ENCODE peak calls at places on chromosomes 1 and 21, in nine cellular contexts. One of them, this sample, is unnamed.

GRCh38 chr1:58874757-58875755 is 91.2 kb upstream of the JUN start:
- DNase-seq in suprapubic skin: peak; percentile 85
- DNase-seq in endothelial cell of umbilical vein: peak; percentile 78
- DNase-seq in transverse colon: no peak
- DNase-seq in HL-60: no peak
- DNase-seq in prostate gland: no peak
- DNase-seq in stomach: peak; percentile 74
- DNase-seq in K562: no peak
- DNase-seq in sigmoid colon: peak; percentile 69
- DNase-seq in this sample: no peak

GRCh38 chr1:247147781-247148180 is 24.0 kb downstream of the ZNF124 start:
- DNase-seq in endothelial cell of umbilical vein: no peak
- DNase-seq in suprapubic skin: no peak
- DNase-seq in transverse colon: no peak
- DNase-seq in HL-60: no peak
- DNase-seq in stomach: no peak
- DNase-seq in prostate gland: no peak
- DNase-seq in sigmoid colon: no peak
- DNase-seq in K562: no peak
- DNase-seq in this sample: no peak

GRCh38 chr1:79005945-79006344 is 585 bp downstream of the ADGRL4 start:
- DNase-seq in endothelial cell of umbilical vein: peak; percentile 74
- DNase-seq in transverse colon: no peak
- DNase-seq in suprapubic skin: no peak
- DNase-seq in sigmoid colon: no peak
- DNase-seq in prostate gland: no peak
- DNase-seq in HL-60: no peak
- DNase-seq in stomach: no peak
- DNase-seq in K562: no peak
- DNase-seq in this sample: no peak

GRCh38 chr1:116741781-116742565 is 12.3 kb upstream of the CD2 start:
- DNase-seq in stomach: no peak
- DNase-seq in transverse colon: no peak
- DNase-seq in suprapubic skin: no peak
- DNase-seq in sigmoid colon: no peak
- DNase-seq in HL-60: no peak
- DNase-seq in prostate gland: no peak
- DNase-seq in K562: no peak
- DNase-seq in endothelial cell of umbilical vein: no peak
- DNase-seq in this sample: no peak

GRCh38 chr1:96845464-96845863 is 123.9 kb downstream of the PTBP2 start:
- DNase-seq in transverse colon: peak; percentile 34
- DNase-seq in K562: peak; percentile 55
- DNase-seq in HL-60: no peak
- DNase-seq in sigmoid colon: no peak
- DNase-seq in prostate gland: peak; percentile 11
- DNase-seq in endothelial cell of umbilical vein: peak; percentile 35
- DNase-seq in suprapubic skin: no peak
- DNase-seq in stomach: peak; percentile 47
- DNase-seq in this sample: no peak

GRCh38 chr1:199857103-199857502 is 170.4 kb upstream of the NR5A2 start:
- DNase-seq in sigmoid colon: no peak
- DNase-seq in suprapubic skin: no peak
- DNase-seq in HL-60: no peak
- DNase-seq in prostate gland: no peak
- DNase-seq in endothelial cell of umbilical vein: no peak
- DNase-seq in transverse colon: no peak
- DNase-seq in K562: no peak
- DNase-seq in stomach: no peak
- DNase-seq in this sample: no peak

GRCh38 chr21:46097826-46098286 is at the start of gene COL6A2:
- DNase-seq in stomach: peak; percentile 45
- DNase-seq in sigmoid colon: peak; percentile 91
- DNase-seq in suprapubic skin: no peak
- DNase-seq in HL-60: no peak
- DNase-seq in prostate gland: peak; percentile 25
- DNase-seq in endothelial cell of umbilical vein: no peak
- DNase-seq in transverse colon: peak; percentile 52
- DNase-seq in K562: peak; percentile 93
- DNase-seq in this sample: peak; percentile 60

GRCh38 chr1:238642231-238642630 is 744.1 kb upstream of the CHRM3 start:
- DNase-seq in sigmoid colon: no peak
- DNase-seq in HL-60: no peak
- DNase-seq in transverse colon: no peak
- DNase-seq in suprapubic skin: no peak
- DNase-seq in K562: no peak
- DNase-seq in endothelial cell of umbilical vein: no peak
- DNase-seq in prostate gland: no peak
- DNase-seq in stomach: no peak
- DNase-seq in this sample: no peak

GRCh38 chr21:41899431-41900202 is 20.5 kb upstream of the PRDM15 start:
- DNase-seq in suprapubic skin: no peak
- DNase-seq in HL-60: no peak
- DNase-seq in stomach: no peak
- DNase-seq in prostate gland: no peak
- DNase-seq in K562: no peak
- DNase-seq in sigmoid colon: peak; percentile 48
- DNase-seq in transverse colon: no peak
- DNase-seq in endothelial cell of umbilical vein: no peak
- DNase-seq in this sample: no peak

GRCh38 chr1:65795311-65795710 is 2.6 kb downstream of the PDE4B start:
- DNase-seq in transverse colon: no peak
- DNase-seq in sigmoid colon: no peak
- DNase-seq in endothelial cell of umbilical vein: no peak
- DNase-seq in HL-60: no peak
- DNase-seq in suprapubic skin: no peak
- DNase-seq in prostate gland: no peak
- DNase-seq in K562: no peak
- DNase-seq in stomach: no peak
- DNase-seq in this sample: no peak

GRCh38 chr1:17156108-17156507 is 36.9 kb upstream of the PADI2 start:
- DNase-seq in endothelial cell of umbilical vein: no peak
- DNase-seq in suprapubic skin: no peak
- DNase-seq in prostate gland: no peak
- DNase-seq in HL-60: no peak
- DNase-seq in transverse colon: no peak
- DNase-seq in stomach: no peak
- DNase-seq in sigmoid colon: no peak
- DNase-seq in K562: no peak
- DNase-seq in this sample: no peak

GRCh38 chr1:159188375-159188788 is 16.3 kb upstream of the ACKR1 start:
- DNase-seq in suprapubic skin: no peak
- DNase-seq in transverse colon: peak; percentile 53
- DNase-seq in stomach: peak; percentile 32
- DNase-seq in prostate gland: no peak
- DNase-seq in K562: no peak
- DNase-seq in endothelial cell of umbilical vein: peak; percentile 80
- DNase-seq in HL-60: no peak
- DNase-seq in sigmoid colon: peak; percentile 86
- DNase-seq in this sample: no peak

DNA sequence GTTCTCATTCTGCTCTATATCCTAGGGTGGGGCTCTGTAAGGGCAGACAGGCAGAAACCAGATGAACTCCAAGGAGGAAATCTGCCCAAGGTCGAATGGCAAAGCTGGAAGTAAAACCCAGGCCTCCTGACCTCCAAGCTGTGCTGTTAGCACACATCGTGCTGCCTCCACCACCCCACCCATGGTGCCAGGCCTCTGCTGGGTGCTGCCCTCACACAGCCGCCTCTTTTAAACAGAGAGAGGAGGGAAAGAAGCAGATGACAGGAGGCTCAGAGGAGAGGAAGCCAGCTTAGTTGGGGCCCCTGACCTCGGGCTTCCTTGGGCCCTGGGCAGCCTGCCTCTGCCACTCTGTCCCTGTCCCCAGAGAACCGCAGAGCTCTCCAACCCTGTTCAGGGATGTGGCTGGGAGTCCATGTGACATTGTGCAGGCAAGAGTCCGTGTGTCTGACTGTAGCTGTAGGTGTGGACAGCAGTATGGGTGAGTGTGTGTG is 1.1 kb downstream of the SYNC start:
- DNase-seq in suprapubic skin: no peak
- DNase-seq in stomach: no peak
- DNase-seq in HL-60: no peak
- DNase-seq in prostate gland: no peak
- DNase-seq in sigmoid colon: no peak
- DNase-seq in endothelial cell of umbilical vein: no peak
- DNase-seq in transverse colon: peak; percentile 62
- DNase-seq in K562: no peak
- DNase-seq in this sample: no peak
- TF ChIP-seq POLR2AphosphoS5 in suprapubic skin: no peak
- TF ChIP-seq POLR2AphosphoS5 in stomach: no peak
- TF ChIP-seq POLR2AphosphoS5 in HL-60: no peak
- TF ChIP-seq POLR2AphosphoS5 in prostate gland: no peak
- TF ChIP-seq POLR2AphosphoS5 in sigmoid colon: no peak
- TF ChIP-seq POLR2AphosphoS5 in endothelial cell of umbilical vein: no peak
- TF ChIP-seq POLR2AphosphoS5 in transverse colon: no peak
- TF ChIP-seq POLR2AphosphoS5 in K562: no peak
- TF ChIP-seq POLR2AphosphoS5 in this sample: no peak

DNA sequence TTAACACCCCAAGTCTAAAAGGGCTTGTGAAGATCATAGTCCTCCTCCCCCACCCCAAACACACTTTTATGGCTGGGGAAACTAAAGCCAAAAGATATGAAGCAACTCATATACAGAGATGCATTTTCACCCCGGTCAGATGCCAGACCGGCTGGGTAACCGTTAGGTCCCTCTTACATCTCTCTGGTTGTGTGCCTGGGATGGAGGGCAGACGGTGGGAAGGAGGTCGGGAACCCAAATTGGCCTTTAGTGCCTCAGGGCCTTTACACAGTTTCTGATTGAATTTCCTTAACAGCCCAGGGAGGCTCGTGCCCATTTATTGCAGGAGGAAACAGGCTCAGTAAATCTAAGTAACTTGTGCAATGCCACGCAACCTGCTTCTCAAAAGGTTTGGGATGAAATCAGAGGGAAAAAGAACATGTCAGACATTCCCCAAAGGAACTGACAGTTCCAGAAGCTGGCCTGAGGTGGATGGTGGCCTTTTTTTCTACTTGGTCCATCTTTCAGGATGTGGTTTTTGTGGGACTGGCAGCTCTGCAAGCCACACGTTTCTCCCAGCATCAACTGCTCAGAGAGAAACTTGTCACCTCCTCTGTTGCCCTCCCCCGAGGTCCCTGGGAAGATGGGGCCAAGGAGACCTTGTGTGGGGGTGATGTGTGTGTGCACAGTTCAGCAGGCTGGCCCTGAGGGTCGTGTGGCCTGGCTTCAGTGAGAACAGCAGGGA is 2.3 kb upstream of the DHRS3 start:
- DNase-seq in endothelial cell of umbilical vein: no peak
- DNase-seq in transverse colon: no peak
- DNase-seq in stomach: no peak
- DNase-seq in prostate gland: no peak
- DNase-seq in HL-60: no peak
- DNase-seq in suprapubic skin: no peak
- DNase-seq in K562: no peak
- DNase-seq in sigmoid colon: no peak
- DNase-seq in this sample: no peak
- TF ChIP-seq CTCF in endothelial cell of umbilical vein: no peak
- TF ChIP-seq CTCF in transverse colon: no peak
- TF ChIP-seq CTCF in stomach: no peak
- TF ChIP-seq CTCF in prostate gland: no peak
- TF ChIP-seq CTCF in HL-60: no peak
- TF ChIP-seq CTCF in suprapubic skin: no peak
- TF ChIP-seq CTCF in K562: no peak
- TF ChIP-seq CTCF in sigmoid colon: no peak
- TF ChIP-seq CTCF in this sample: no peak

GRCh38 chr1:228211871-228212414 is 4.1 kb downstream of the OBSCN start:
- DNase-seq in K562: no peak
- DNase-seq in suprapubic skin: no peak
- DNase-seq in HL-60: no peak
- DNase-seq in endothelial cell of umbilical vein: no peak
- DNase-seq in sigmoid colon: no peak
- DNase-seq in transverse colon: no peak
- DNase-seq in prostate gland: no peak
- DNase-seq in stomach: no peak
- DNase-seq in this sample: no peak
- H3K27ac ChIP-seq in K562: no peak overlapping the region
- H3K27ac ChIP-seq in suprapubic skin: no peak overlapping the region
- H3K27ac ChIP-seq in HL-60: no peak overlapping the region
- H3K27ac ChIP-seq in endothelial cell of umbilical vein: no peak overlapping the region
- H3K27ac ChIP-seq in sigmoid colon: no peak overlapping the region
- H3K27ac ChIP-seq in transverse colon: no peak overlapping the region
- H3K27ac ChIP-seq in prostate gland: no peak overlapping the region
- H3K27ac ChIP-seq in stomach: no peak overlapping the region
- H3K27ac ChIP-seq in this sample: no peak overlapping the region

GRCh38 chr1:239814306-239814881 is 277.3 kb upstream of the FMN2 start:
- DNase-seq in suprapubic skin: no peak
- DNase-seq in prostate gland: no peak
- DNase-seq in stomach: no peak
- DNase-seq in HL-60: no peak
- DNase-seq in endothelial cell of umbilical vein: no peak
- DNase-seq in K562: no peak
- DNase-seq in sigmoid colon: peak; percentile 74
- DNase-seq in transverse colon: no peak
- DNase-seq in this sample: peak; percentile 46
- TF ChIP-seq POLR2AphosphoS5 in suprapubic skin: no peak
- TF ChIP-seq POLR2AphosphoS5 in prostate gland: no peak
- TF ChIP-seq POLR2AphosphoS5 in stomach: peak; percentile 40
- TF ChIP-seq POLR2AphosphoS5 in HL-60: no peak
- TF ChIP-seq POLR2AphosphoS5 in endothelial cell of umbilical vein: no peak
- TF ChIP-seq POLR2AphosphoS5 in K562: no peak
- TF ChIP-seq POLR2AphosphoS5 in sigmoid colon: peak; percentile 62
- TF ChIP-seq POLR2AphosphoS5 in transverse colon: no peak
- TF ChIP-seq POLR2AphosphoS5 in this sample: no peak

DNA sequence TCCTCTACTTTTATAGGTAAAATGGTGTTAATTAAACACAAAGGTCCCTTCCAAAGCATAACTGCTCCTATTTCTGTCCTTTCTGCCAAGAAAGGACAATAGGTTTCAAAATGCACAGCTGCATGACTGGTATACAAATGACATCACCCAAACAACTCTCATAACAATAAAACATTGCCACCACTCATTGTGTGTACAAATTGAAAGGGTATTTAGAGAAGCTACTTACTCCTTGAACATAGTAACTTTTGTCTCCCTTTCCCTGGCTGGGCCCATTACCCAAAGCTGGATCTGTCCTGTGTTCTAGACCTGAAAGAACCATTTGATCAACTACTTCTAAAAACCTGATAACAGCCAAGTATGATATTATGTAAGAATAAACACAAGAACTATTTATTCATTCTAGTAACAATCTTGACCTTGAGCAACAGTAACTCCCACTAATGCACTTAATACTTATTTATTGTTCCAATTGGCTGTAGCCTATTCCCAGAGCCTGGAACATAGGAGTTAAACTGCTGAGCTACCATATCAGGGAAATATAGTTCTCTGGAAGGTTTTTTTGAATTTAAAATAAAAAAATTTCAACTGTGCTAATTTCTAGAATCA is 38.2 kb downstream of the TTLL7 start:
- DNase-seq in suprapubic skin: no peak
- DNase-seq in endothelial cell of umbilical vein: no peak
- DNase-seq in stomach: no peak
- DNase-seq in transverse colon: no peak
- DNase-seq in prostate gland: no peak
- DNase-seq in sigmoid colon: no peak
- DNase-seq in HL-60: no peak
- DNase-seq in K562: no peak
- DNase-seq in this sample: no peak
- TF ChIP-seq CTCF in suprapubic skin: no peak
- TF ChIP-seq CTCF in endothelial cell of umbilical vein: no peak
- TF ChIP-seq CTCF in stomach: no peak
- TF ChIP-seq CTCF in transverse colon: no peak
- TF ChIP-seq CTCF in prostate gland: no peak
- TF ChIP-seq CTCF in sigmoid colon: no peak
- TF ChIP-seq CTCF in HL-60: no peak
- TF ChIP-seq CTCF in K562: no peak
- TF ChIP-seq CTCF in this sample: no peak

GRCh38 chr1:23592209-23592905 is 33.1 kb upstream of the ID3 start:
- DNase-seq in suprapubic skin: no peak
- DNase-seq in K562: no peak
- DNase-seq in HL-60: no peak
- DNase-seq in endothelial cell of umbilical vein: no peak
- DNase-seq in prostate gland: peak; percentile 27
- DNase-seq in transverse colon: no peak
- DNase-seq in sigmoid colon: no peak
- DNase-seq in stomach: no peak
- DNase-seq in this sample: no peak
- H3K27ac ChIP-seq in suprapubic skin: no peak overlapping the region
- H3K27ac ChIP-seq in K562: no peak overlapping the region
- H3K27ac ChIP-seq in HL-60: no peak overlapping the region
- H3K27ac ChIP-seq in endothelial cell of umbilical vein: no peak overlapping the region
- H3K27ac ChIP-seq in prostate gland: no peak overlapping the region
- H3K27ac ChIP-seq in transverse colon: no peak overlapping the region
- H3K27ac ChIP-seq in sigmoid colon: no peak overlapping the region
- H3K27ac ChIP-seq in stomach: no peak overlapping the region
- H3K27ac ChIP-seq in this sample: no peak overlapping the region